ENCODE peak calls at places on chromosomes 12 and 14, in seven cellular contexts. One of them, this sample, is unnamed.
A peak's percentile ranks its signal among the peaks of the same experiment; 100 is the strongest.

GRCh38 chr12:78916845-78917480 is 52.4 kb downstream of the SYT1 start:
- DNase-seq in mesendoderm: peak; percentile 74
- DNase-seq in MG63: no peak
- DNase-seq in NCI-H524: no peak
- DNase-seq in naive thymus-derived CD8-positive, alpha-beta T cell: no peak
- DNase-seq in ureter: no peak
- DNase-seq in HCEC 1CT: peak; percentile 23
- DNase-seq in this sample: peak; percentile 67

GRCh38 chr12:78864483-78865296 is at the start of gene SYT1:
- DNase-seq in ureter: peak; percentile 68
- DNase-seq in naive thymus-derived CD8-positive, alpha-beta T cell: no peak
- DNase-seq in MG63: peak; percentile 68
- DNase-seq in NCI-H524: peak; percentile 95
- DNase-seq in mesendoderm: peak; percentile 95
- DNase-seq in HCEC 1CT: peak; percentile 90
- DNase-seq in this sample: peak; percentile 98

GRCh38 chr12:78767264-78767981 is 97.2 kb upstream of the SYT1 start:
- DNase-seq in mesendoderm: no peak
- DNase-seq in ureter: no peak
- DNase-seq in MG63: no peak
- DNase-seq in naive thymus-derived CD8-positive, alpha-beta T cell: no peak
- DNase-seq in HCEC 1CT: no peak
- DNase-seq in NCI-H524: no peak
- DNase-seq in this sample: peak; percentile 36

GRCh38 chr14:61003571-61003970 is 22.5 kb downstream of the SLC38A6 start:
- DNase-seq in naive thymus-derived CD8-positive, alpha-beta T cell: no peak
- DNase-seq in MG63: no peak
- DNase-seq in mesendoderm: no peak
- DNase-seq in HCEC 1CT: peak; percentile 59
- DNase-seq in ureter: no peak
- DNase-seq in NCI-H524: no peak
- DNase-seq in this sample: no peak

GRCh38 chr14:53956427-53957201 is at the start of gene BMP4:
- DNase-seq in MG63: no peak
- DNase-seq in NCI-H524: peak; percentile 43
- DNase-seq in naive thymus-derived CD8-positive, alpha-beta T cell: peak; percentile 58
- DNase-seq in ureter: peak; percentile 85
- DNase-seq in mesendoderm: peak; percentile 96
- DNase-seq in HCEC 1CT: peak; percentile 35
- DNase-seq in this sample: peak; percentile 94

GRCh38 chr14:101939771-101940170 is 24.6 kb upstream of the DYNC1H1 start:
- DNase-seq in naive thymus-derived CD8-positive, alpha-beta T cell: no peak
- DNase-seq in ureter: no peak
- DNase-seq in HCEC 1CT: no peak
- DNase-seq in MG63: no peak
- DNase-seq in NCI-H524: no peak
- DNase-seq in mesendoderm: no peak
- DNase-seq in this sample: no peak

GRCh38 chr12:108630481-108631207 is 3.0 kb downstream of the SELPLG start:
- DNase-seq in ureter: no peak
- DNase-seq in mesendoderm: no peak
- DNase-seq in NCI-H524: no peak
- DNase-seq in HCEC 1CT: peak; percentile 77
- DNase-seq in MG63: peak; percentile 82
- DNase-seq in naive thymus-derived CD8-positive, alpha-beta T cell: peak; percentile 64
- DNase-seq in this sample: no peak

GRCh38 chr14:91731986-91732385 is at the start of gene CATSPERB:
- DNase-seq in MG63: no peak
- DNase-seq in HCEC 1CT: no peak
- DNase-seq in NCI-H524: no peak
- DNase-seq in naive thymus-derived CD8-positive, alpha-beta T cell: no peak
- DNase-seq in mesendoderm: no peak
- DNase-seq in ureter: no peak
- DNase-seq in this sample: no peak

GRCh38 chr12:120697344-120697743 is 10.4 kb downstream of the MLEC start:
- DNase-seq in mesendoderm: no peak
- DNase-seq in ureter: no peak
- DNase-seq in HCEC 1CT: no peak
- DNase-seq in MG63: no peak
- DNase-seq in naive thymus-derived CD8-positive, alpha-beta T cell: no peak
- DNase-seq in NCI-H524: no peak
- DNase-seq in this sample: no peak

GRCh38 chr12:86216591-86216990 is 39.6 kb downstream of the MGAT4C start:
- DNase-seq in MG63: no peak
- DNase-seq in mesendoderm: no peak
- DNase-seq in ureter: no peak
- DNase-seq in HCEC 1CT: no peak
- DNase-seq in naive thymus-derived CD8-positive, alpha-beta T cell: no peak
- DNase-seq in NCI-H524: no peak
- DNase-seq in this sample: no peak

GRCh38 chr12:75891072-75891471 is 140.5 kb downstream of the PHLDA1 start:
- DNase-seq in HCEC 1CT: no peak
- DNase-seq in mesendoderm: no peak
- DNase-seq in MG63: no peak
- DNase-seq in naive thymus-derived CD8-positive, alpha-beta T cell: no peak
- DNase-seq in ureter: no peak
- DNase-seq in NCI-H524: no peak
- DNase-seq in this sample: no peak

GRCh38 chr14:30528778-30529642 is 29.9 kb upstream of the G2E3 start:
- DNase-seq in mesendoderm: no peak
- DNase-seq in naive thymus-derived CD8-positive, alpha-beta T cell: no peak
- DNase-seq in NCI-H524: no peak
- DNase-seq in ureter: no peak
- DNase-seq in MG63: no peak
- DNase-seq in HCEC 1CT: no peak
- DNase-seq in this sample: no peak

GRCh38 chr14:54625158-54625557 is 58.2 kb downstream of the SAMD4A start:
- DNase-seq in HCEC 1CT: peak; percentile 76
- DNase-seq in MG63: no peak
- DNase-seq in naive thymus-derived CD8-positive, alpha-beta T cell: no peak
- DNase-seq in NCI-H524: no peak
- DNase-seq in mesendoderm: peak; percentile 69
- DNase-seq in ureter: no peak
- DNase-seq in this sample: no peak

GRCh38 chr14:21528381-21529348 is 2.5 kb upstream of the SALL2 start:
- DNase-seq in mesendoderm: no peak
- DNase-seq in NCI-H524: no peak
- DNase-seq in MG63: no peak
- DNase-seq in ureter: no peak
- DNase-seq in HCEC 1CT: no peak
- DNase-seq in naive thymus-derived CD8-positive, alpha-beta T cell: no peak
- DNase-seq in this sample: peak; percentile 38

GRCh38 chr12:43241971-43242370 is 310.0 kb downstream of the ADAMTS20 start:
- DNase-seq in naive thymus-derived CD8-positive, alpha-beta T cell: no peak
- DNase-seq in ureter: no peak
- DNase-seq in MG63: no peak
- DNase-seq in HCEC 1CT: no peak
- DNase-seq in mesendoderm: no peak
- DNase-seq in NCI-H524: no peak
- DNase-seq in this sample: no peak

GRCh38 chr14:55691659-55692058 is 111.7 kb downstream of the KTN1 start:
- DNase-seq in MG63: no peak
- DNase-seq in ureter: no peak
- DNase-seq in naive thymus-derived CD8-positive, alpha-beta T cell: no peak
- DNase-seq in mesendoderm: no peak
- DNase-seq in NCI-H524: no peak
- DNase-seq in HCEC 1CT: no peak
- DNase-seq in this sample: no peak

GRCh38 chr14:83632375-83632774 is 1897.6 kb upstream of the FLRT2 start:
- DNase-seq in mesendoderm: no peak
- DNase-seq in ureter: no peak
- DNase-seq in HCEC 1CT: no peak
- DNase-seq in MG63: no peak
- DNase-seq in naive thymus-derived CD8-positive, alpha-beta T cell: no peak
- DNase-seq in NCI-H524: no peak
- DNase-seq in this sample: no peak

GRCh38 chr12:111201036-111201435 is 167.9 kb downstream of the PHETA1 start:
- DNase-seq in ureter: no peak
- DNase-seq in NCI-H524: peak; percentile 69
- DNase-seq in MG63: no peak
- DNase-seq in HCEC 1CT: no peak
- DNase-seq in naive thymus-derived CD8-positive, alpha-beta T cell: no peak
- DNase-seq in mesendoderm: peak; percentile 17
- DNase-seq in this sample: peak; percentile 76